ENCODE peak calls at places on chromosomes 7 and 10, in six cellular contexts. B is heart left ventricle, I is fibroblast of lung, S is HepG2, G is transverse colon, A is left ventricle myocardium inferior. W is an unnamed sample. For H3K4me1, the result is how much of the 10 kb centered on the place peaks cover.

GRCh38 chr7:142847353-142847752 is 7.5 kb upstream of the EPHB6 start:
- DNase-seq in B (no peak), I (no peak), S (no peak), G (no peak), A (no peak), W (no peak)

GRCh38 chr10:133081636-133082035 is 6.1 kb upstream of the ADGRA1 start:
- DNase-seq in B (no peak), I (no peak), S (no peak), G (no peak), A (no peak), W (no peak)

GRCh38 chr10:49710966-49711365 is 31.5 kb downstream of the C10orf53 start:
- DNase-seq in B (no peak), I (no peak), S (no peak), G (no peak), A (no peak), W (no peak)

GRCh38 chr10:92573091-92573797 is 649 bp downstream of the IDE start:
- DNase-seq in B (no peak), I (peak), S (no peak), G (peak), A (no peak), W (peak)

GRCh38 chr10:13335881-13336280 is 12.2 kb downstream of the SEPHS1 start:
- DNase-seq in B (no peak), I (no peak), S (no peak), G (no peak), A (no peak), W (no peak)

GRCh38 chr10:32077896-32078295 is 21.7 kb upstream of the KIF5B start:
- DNase-seq in B (peak), I (peak), S (peak), G (no peak), A (peak), W (no peak)

GRCh38 chr10:50367732-50368131 is 116.4 kb upstream of the ASAH2 start:
- DNase-seq in B (no peak), I (peak), S (peak), G (peak), A (no peak), W (no peak)

GRCh38 chr7:39386718-39387117 is 179.5 kb upstream of the YAE1 start:
- DNase-seq in B (no peak), I (no peak), S (no peak), G (no peak), A (no peak), W (no peak)

GRCh38 chr10:102796407-102797176 is 40.6 kb downstream of the CYP17A1 start:
- DNase-seq in B (peak), I (peak), S (no peak), G (peak), A (peak), W (peak)

GRCh38 chr7:2029211-2029905 is 203.4 kb downstream of the MAD1L1 start:
- DNase-seq in B (peak), I (no peak), S (no peak), G (no peak), A (peak), W (no peak)

GRCh38 chr10:119020627-119020946 is 8.9 kb upstream of the NANOS1 start:
- DNase-seq in B (no peak), I (peak), S (no peak), G (no peak), A (no peak), W (no peak)

GRCh38 chr10:3095373-3096139 is 28.2 kb downstream of the PFKP start:
- DNase-seq in B (no peak), I (peak), S (peak), G (peak), A (no peak), W (no peak)

GRCh38 chr10:49484501-49485230 is 54.3 kb downstream of the ERCC6 start:
- DNase-seq in B (no peak), I (no peak), S (no peak), G (no peak), A (no peak), W (no peak)

GRCh38 chr7:148700693-148701092 is 2.0 kb downstream of the CUL1 start:
- DNase-seq in B (no peak), I (peak), S (no peak), G (peak), A (no peak), W (no peak)

GRCh38 chr7:151429555-151430331 is 10.2 kb downstream of the CRYGN start:
- DNase-seq in B (no peak), I (no peak), S (no peak), G (peak), A (no peak), W (peak)

GRCh38 chr10:79248341-79248931 is 98.8 kb upstream of the PPIF start:
- DNase-seq in B (peak), I (no peak), S (no peak), G (peak), A (peak), W (no peak)

GRCh38 chr7:124769136-124769535 is 3.5 kb upstream of the GPR37 start:
- DNase-seq in B (no peak), I (no peak), S (no peak), G (no peak), A (no peak), W (no peak)

GRCh38 chr7:151088856-151089699 is 2.8 kb downstream of the AGAP3 start:
- DNase-seq in B (peak), I (peak), S (peak), G (peak), A (peak), W (peak)

GRCh38 chr10:12360461-12360860 is 11.1 kb downstream of the CAMK1D start:
- DNase-seq in B (no peak), I (no peak), S (no peak), G (no peak), A (no peak), W (no peak)

GRCh38 chr7:1676550-1677071 is 6.5 kb downstream of the ELFN1 start:
- DNase-seq in B (no peak), I (no peak), S (no peak), G (no peak), A (no peak), W (no peak)

GRCh38 chr10:104688251-104688650 is 47.2 kb downstream of the SORCS3 start:
- DNase-seq in B (no peak), I (no peak), S (no peak), G (no peak), A (no peak), W (no peak)

GRCh38 chr10:72044417-72045041 is 43.8 kb downstream of the SPOCK2 start:
- DNase-seq in B (peak), I (peak), S (peak), G (no peak), A (peak), W (no peak)

GRCh38 chr7:42144253-42145002 is 92.6 kb downstream of the GLI3 start:
- DNase-seq in B (no peak), I (peak), S (no peak), G (no peak), A (no peak), W (no peak)

GRCh38 chr10:125023862-125024495 is 82.1 kb downstream of the ZRANB1 start:
- DNase-seq in B (peak), I (no peak), S (no peak), G (peak), A (peak), W (peak)

GRCh38 chr7:41820117-41820671 is 117.3 kb upstream of the INHBA start:
- DNase-seq in B (no peak), I (peak), S (no peak), G (no peak), A (no peak), W (no peak)

GRCh38 chr10:49162761-49163160 is 25.4 kb downstream of the TMEM273 start:
- DNase-seq in B (no peak), I (no peak), S (no peak), G (no peak), A (no peak), W (no peak)

GRCh38 chr7:26156454-26157365 is 4.7 kb downstream of the NFE2L3 start:
- DNase-seq in B (no peak), I (peak), S (peak), G (peak), A (no peak), W (no peak)

GRCh38 chr7:27196287-27196739 is 3.6 kb downstream of the HOXA13 start:
- DNase-seq in B (peak), I (peak), S (peak), G (peak), A (peak), W (peak)

GRCh38 chr7:77415474-77415821 is 701 bp downstream of the GSAP start:
- DNase-seq in B (no peak), I (no peak), S (no peak), G (peak), A (no peak), W (no peak)

GRCh38 chr10:49594594-49594993 is 15.5 kb upstream of the SLC18A3 start:
- DNase-seq in B (no peak), I (peak), S (peak), G (peak), A (no peak), W (no peak)

GRCh38 chr10:87646920-87647319 is 12.8 kb upstream of the PAPSS2 start:
- DNase-seq in B (no peak), I (no peak), S (no peak), G (no peak), A (no peak), W (no peak)

GRCh38 chr7:132116369-132116768 is 459.9 kb downstream of the PLXNA4 start:
- DNase-seq in B (no peak), I (no peak), S (no peak), G (no peak), A (no peak), W (no peak)

GRCh38 chr7:110881731-110882130 is 209.2 kb upstream of the LRRN3 start:
- DNase-seq in B (no peak), I (no peak), S (no peak), G (no peak), A (no peak), W (no peak)

GRCh38 chr7:29488977-29489376 is 74.7 kb upstream of the PRR15 start:
- DNase-seq in B (no peak), I (peak), S (peak), G (no peak), A (no peak), W (no peak)

GRCh38 chr7:66522518-66522917 is 106.2 kb upstream of the KCTD7 start:
- DNase-seq in B (peak), I (no peak), S (no peak), G (no peak), A (no peak), W (no peak)

GRCh38 chr10:121696854-121697253 is 98.6 kb upstream of the FGFR2 start:
- DNase-seq in B (no peak), I (no peak), S (peak), G (peak), A (no peak), W (peak)

GRCh38 chr10:14468022-14468421 is 137.3 kb upstream of the FRMD4A start:
- DNase-seq in B (no peak), I (peak), S (no peak), G (no peak), A (no peak), W (no peak)

GRCh38 chr7:32506266-32507054 is 11.2 kb downstream of the AVL9 start:
- DNase-seq in B (no peak), I (peak), S (peak), G (no peak), A (no peak), W (no peak)

GRCh38 chr7:134866581-134866980 is 87.1 kb downstream of the CALD1 start:
- DNase-seq in B (no peak), I (peak), S (no peak), G (no peak), A (no peak), W (no peak)
- H3K4me1 ChIP-seq in B (under half), I (under half), S (under half), G (under half), A (half or more), W (under half)

DNA sequence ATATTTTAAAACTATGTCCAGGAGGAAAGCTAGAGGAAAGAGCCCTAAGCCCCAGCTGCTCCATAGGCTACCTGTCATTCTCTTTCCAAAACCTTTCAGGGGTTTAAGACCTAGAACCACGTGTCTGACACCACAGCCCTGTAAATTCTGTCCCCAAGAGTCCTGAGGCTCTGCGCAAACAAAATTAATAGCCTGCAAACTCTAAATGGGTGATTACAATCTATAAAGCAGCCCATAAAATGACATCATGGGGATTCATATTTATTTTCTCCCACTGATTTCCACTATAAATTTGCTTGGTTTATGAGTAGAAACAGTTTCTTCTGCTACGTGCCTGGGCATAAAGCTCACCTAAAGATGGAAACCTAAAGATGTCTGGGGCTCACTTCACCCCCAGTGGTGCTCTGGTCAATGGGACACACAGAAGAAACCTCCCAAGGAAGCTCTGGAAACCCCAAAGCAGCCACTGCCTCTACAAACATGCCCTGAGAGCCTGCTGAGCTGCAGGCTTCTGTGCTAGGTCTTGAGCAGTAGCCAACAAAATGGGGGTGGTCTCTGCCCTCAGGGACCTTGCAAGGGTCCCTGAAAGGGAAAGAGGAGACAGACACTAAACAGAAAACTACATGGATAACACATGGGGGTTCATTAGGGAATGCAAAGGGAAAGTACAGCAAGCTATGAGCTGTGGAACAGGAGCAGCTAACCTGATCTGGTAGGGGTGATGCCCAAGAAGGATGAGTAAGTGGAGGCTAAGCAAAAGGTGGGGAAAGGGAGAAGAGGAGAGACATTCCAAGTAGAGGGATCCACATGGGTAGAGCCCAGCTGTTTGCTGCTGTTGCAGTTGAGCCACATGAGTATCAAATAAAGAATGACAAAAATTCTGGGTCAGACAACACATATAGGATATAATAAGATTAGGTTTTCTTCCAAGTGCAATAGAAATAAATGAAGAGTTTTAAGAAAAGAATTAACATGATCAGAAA is 331.7 kb downstream of the KCNMA1 start:
- DNase-seq in B (no peak), I (no peak), S (no peak), G (no peak), A (no peak), W (no peak)
- H3K4me1 ChIP-seq in B (under half), I (under half), S (under half), G (under half), A (under half), W (under half)

GRCh38 chr10:123145542-123146012 is 2.4 kb upstream of the HMX2 start:
- DNase-seq in B (no peak), I (no peak), S (no peak), G (no peak), A (no peak), W (no peak)
- H3K4me1 ChIP-seq in B (under half), I (under half), S (half or more), G (under half), A (half or more), W (under half)

GRCh38 chr7:50330701-50331100 is 26.2 kb downstream of the IKZF1 start:
- DNase-seq in B (no peak), I (no peak), S (no peak), G (no peak), A (no peak), W (no peak)
- H3K4me1 ChIP-seq in B (under half), I (under half), S (under half), G (under half), A (under half), W (under half)

GRCh38 chr10:44965104-44965503 is 5.5 kb downstream of the RASSF4 start:
- DNase-seq in B (no peak), I (no peak), S (no peak), G (no peak), A (no peak), W (no peak)

GRCh38 chr10:44963772-44964633 is 4.4 kb downstream of the RASSF4 start:
- DNase-seq in B (peak), I (peak), S (peak), G (no peak), A (peak), W (peak)

GRCh38 chr10:44961231-44961571 is 1.6 kb downstream of the RASSF4 start:
- DNase-seq in B (no peak), I (no peak), S (no peak), G (no peak), A (no peak), W (peak)

GRCh38 chr10:44961931-44962750 is 2.5 kb downstream of the RASSF4 start:
- DNase-seq in B (no peak), I (no peak), S (no peak), G (no peak), A (no peak), W (no peak)

DNA sequence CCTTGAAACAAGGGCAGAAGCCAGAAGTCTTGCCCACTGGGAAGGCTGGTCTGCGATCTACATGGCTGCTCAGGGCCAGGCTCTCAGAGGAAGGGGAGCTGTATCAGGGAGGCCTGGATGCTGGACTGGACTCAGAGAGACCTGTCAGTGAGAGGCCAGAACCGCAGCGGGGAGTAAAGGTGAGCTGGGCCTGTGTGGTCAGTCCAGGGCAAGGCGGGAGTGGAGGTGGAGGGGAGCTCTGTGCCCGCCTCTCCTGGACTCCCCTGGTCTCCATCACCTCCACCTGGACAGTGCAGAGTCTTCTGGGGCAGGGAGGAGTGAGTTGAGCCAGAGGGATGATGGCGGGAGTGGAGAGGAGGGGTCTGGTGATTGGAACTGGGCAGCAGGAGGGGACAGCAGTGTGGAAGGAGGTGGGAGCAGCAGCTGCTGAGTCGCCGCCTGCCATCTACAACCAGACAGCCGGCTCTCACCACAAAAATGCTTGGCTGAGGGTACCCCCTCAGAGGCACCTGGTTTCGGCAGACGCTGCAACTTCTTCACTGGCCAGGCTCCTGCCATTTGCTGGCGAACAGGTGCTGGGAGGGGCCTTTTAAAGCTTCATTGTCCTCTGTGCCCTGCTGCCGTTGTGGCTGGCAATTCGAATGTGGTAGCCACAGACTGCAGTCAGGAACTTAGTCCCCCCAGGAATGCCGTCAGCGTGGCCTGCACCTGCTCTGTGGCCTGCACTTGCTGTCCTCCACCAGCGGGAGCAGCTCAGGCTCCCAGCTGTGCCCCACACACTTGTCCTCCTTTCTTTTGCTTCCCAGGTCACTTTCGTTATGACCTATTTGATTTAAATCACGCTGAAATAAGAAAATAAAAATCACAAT is 3.5 kb downstream of the RASSF4 start:
- DNase-seq in B (peak), I (no peak), S (peak), G (peak), A (no peak), W (no peak)
- H3K4me1 ChIP-seq in B (half or more), I (under half), S (half or more), G (under half), A (half or more), W (under half)